ENCODE peak calls at places on chromosome 21, in four cellular contexts. P is mucosa of descending colon; A is stimulated activated CD8-positive, alpha-beta memory T cell treated with anti-CD3 and anti-CD28 coated beads, Interleukin-15, amount 100 ng/mL, for 4 hours; Y is NCI-H1417 treated with DMSO at 0.1 percent for 48 hours. N is an unnamed sample.

GRCh38 chr21:26956216-26956615 is 10.7 kb downstream of the ADAMTS5 start:
- DNase-seq in P (no peak), A (no peak), Y (no peak), N (no peak)

GRCh38 chr21:30256100-30256499 is 26.6 kb downstream of the KRTAP24-1 start:
- DNase-seq in P (peak; percentile 50), A (no peak), Y (no peak), N (no peak)

GRCh38 chr21:37808261-37808660 is 108.0 kb downstream of the KCNJ6 start:
- DNase-seq in P (no peak), A (no peak), Y (no peak), N (no peak)

GRCh38 chr21:32889596-32889995 is 118.0 kb upstream of the PAXBP1 start:
- DNase-seq in P (no peak), A (no peak), Y (no peak), N (no peak)

GRCh38 chr21:40615503-40616376 is 231.2 kb downstream of the DSCAM start:
- DNase-seq in P (no peak), A (no peak), Y (no peak), N (no peak)

GRCh38 chr21:45454081-45454923 is 49.3 kb downstream of the COL18A1 start:
- DNase-seq in P (peak; percentile 25), A (no peak), Y (no peak), N (no peak)

GRCh38 chr21:41750532-41751151 is 16.2 kb downstream of the RIPK4 start:
- DNase-seq in P (no peak), A (no peak), Y (no peak), N (no peak)

GRCh38 chr21:46116846-46117585 is 19.1 kb downstream of the COL6A2 start:
- DNase-seq in P (peak; percentile 17), A (no peak), Y (no peak), N (peak; percentile 4)

GRCh38 chr21:28256420-28256831 is 736.3 kb downstream of the LTN1 start:
- DNase-seq in P (no peak), A (no peak), Y (no peak), N (no peak)

GRCh38 chr21:18041012-18041411 is 203.6 kb upstream of the CHODL start:
- DNase-seq in P (no peak), A (no peak), Y (peak; percentile 39), N (no peak)

GRCh38 chr21:27190601-27191000 is 223.7 kb upstream of the ADAMTS5 start:
- DNase-seq in P (no peak), A (no peak), Y (no peak), N (no peak)

GRCh38 chr21:24941316-24942185 is 665.7 kb downstream of the MRPL39 start:
- DNase-seq in P (no peak), A (no peak), Y (no peak), N (no peak)

GRCh38 chr21:42234464-42235241 is 15.7 kb downstream of the ABCG1 start:
- DNase-seq in P (peak; percentile 88), A (no peak), Y (peak; percentile 64), N (no peak)

GRCh38 chr21:28615276-28615675 is 377.4 kb downstream of the LTN1 start:
- DNase-seq in P (no peak), A (no peak), Y (no peak), N (no peak)

GRCh38 chr21:32477424-32477745 is 64.9 kb downstream of the EVA1C start:
- DNase-seq in P (no peak), A (no peak), Y (no peak), N (no peak)

GRCh38 chr21:40120944-40121575 is 253.8 kb downstream of the PCP4 start:
- DNase-seq in P (no peak), A (no peak), Y (no peak), N (no peak)

GRCh38 chr21:28392436-28392835 is 600.2 kb downstream of the LTN1 start:
- DNase-seq in P (no peak), A (no peak), Y (no peak), N (no peak)

GRCh38 chr21:37072239-37072987 is 458 bp downstream of the PIGP start:
- DNase-seq in P (peak; percentile 90), A (no peak), Y (peak; percentile 78), N (peak; percentile 62)

GRCh38 chr21:35257413-35257812 is 208.3 kb upstream of the RUNX1 start:
- DNase-seq in P (no peak), A (no peak), Y (no peak), N (peak; percentile 51)

GRCh38 chr21:32516729-32517649 is 68.3 kb downstream of the TCP10L start:
- DNase-seq in P (no peak), A (no peak), Y (no peak), N (no peak)

GRCh38 chr21:29096619-29097018 is 23.2 kb upstream of the CCT8 start:
- DNase-seq in P (no peak), A (no peak), Y (no peak), N (no peak)

GRCh38 chr21:31110430-31110829 is 72.2 kb upstream of the KRTAP19-8 start:
- DNase-seq in P (no peak), A (no peak), Y (peak; percentile 22), N (no peak)

GRCh38 chr21:45409466-45410150 is 4.6 kb downstream of the COL18A1 start:
- DNase-seq in P (peak; percentile 16), A (no peak), Y (no peak), N (no peak)

GRCh38 chr21:37915941-37916794 is at the start of gene KCNJ6:
- DNase-seq in P (peak; percentile 38), A (no peak), Y (peak; percentile 28), N (no peak)

GRCh38 chr21:35444391-35444790 is 395.3 kb upstream of the RUNX1 start:
- DNase-seq in P (no peak), A (no peak), Y (no peak), N (no peak)

GRCh38 chr21:43703068-43703880 is 15.7 kb upstream of the PDXK start:
- DNase-seq in P (peak; percentile 81), A (no peak), Y (no peak), N (no peak)

GRCh38 chr21:34100789-34101188 is 27.4 kb downstream of the MRPS6 start:
- DNase-seq in P (no peak), A (no peak), Y (no peak), N (no peak)

GRCh38 chr21:32173106-32173755 is 105.6 kb downstream of the MIS18A start:
- DNase-seq in P (no peak), A (no peak), Y (no peak), N (no peak)

GRCh38 chr21:29371464-29371863 is 72.7 kb downstream of the BACH1 start:
- DNase-seq in P (no peak), A (no peak), Y (no peak), N (no peak)

GRCh38 chr21:34726627-34727337 is 58.0 kb downstream of the CLIC6 start:
- DNase-seq in P (no peak), A (no peak), Y (no peak), N (no peak)

GRCh38 chr21:17435565-17436543 is 77.0 kb upstream of the CXADR start:
- DNase-seq in P (no peak), A (no peak), Y (no peak), N (no peak)

GRCh38 chr21:28632718-28633408 is 359.8 kb downstream of the LTN1 start:
- DNase-seq in P (no peak), A (no peak), Y (no peak), N (no peak)

GRCh38 chr21:44272231-44272858 is 10.6 kb upstream of the DNMT3L start:
- DNase-seq in P (no peak), A (no peak), Y (no peak), N (no peak)

GRCh38 chr21:35189077-35189863 is 140.2 kb upstream of the RUNX1 start:
- DNase-seq in P (no peak), A (no peak), Y (no peak), N (no peak)

GRCh38 chr21:41460578-41461527 is 34.8 kb downstream of the MX1 start:
- DNase-seq in P (peak; percentile 84), A (peak; percentile 3), Y (no peak), N (no peak)

GRCh38 chr21:35252831-35253230 is 203.7 kb upstream of the RUNX1 start:
- DNase-seq in P (no peak), A (no peak), Y (no peak), N (no peak)

GRCh38 chr21:36120304-36120902 is 14.5 kb upstream of the CBR3 start:
- DNase-seq in P (no peak), A (no peak), Y (no peak), N (no peak)

GRCh38 chr21:27827972-27828371 is 861.1 kb upstream of the ADAMTS5 start:
- DNase-seq in P (no peak), A (no peak), Y (no peak), N (no peak)

GRCh38 chr21:17753736-17754135 is 65.4 kb downstream of the C21orf91 start:
- DNase-seq in P (no peak), A (no peak), Y (no peak), N (no peak)